ENCODE peak calls at places on chromosomes 6 and 20, in six cellular contexts. One of them, this sample, is unnamed.

GRCh38 chr6:25005010-25005409 is 69.2 kb upstream of the RIPOR2 start:
- DNase-seq in K562: no peak
- DNase-seq in GM12878: no peak
- DNase-seq in A549: no peak
- DNase-seq in HepG2: no peak
- DNase-seq in IMR-90: no peak
- DNase-seq in this sample: no peak

GRCh38 chr20:62816879-62817873 is at the start of gene COL9A3:
- DNase-seq in K562: no peak
- DNase-seq in A549: no peak
- DNase-seq in IMR-90: no peak
- DNase-seq in HepG2: peak
- DNase-seq in GM12878: no peak
- DNase-seq in this sample: no peak

GRCh38 chr6:150251566-150252186 is 108.8 kb downstream of the PPP1R14C start:
- DNase-seq in K562: no peak
- DNase-seq in GM12878: no peak
- DNase-seq in IMR-90: peak
- DNase-seq in A549: no peak
- DNase-seq in HepG2: no peak
- DNase-seq in this sample: no peak

GRCh38 chr20:8133816-8134451 is 1.9 kb downstream of the PLCB1 start:
- DNase-seq in IMR-90: no peak
- DNase-seq in HepG2: no peak
- DNase-seq in A549: no peak
- DNase-seq in K562: no peak
- DNase-seq in GM12878: no peak
- DNase-seq in this sample: no peak

GRCh38 chr20:46348231-46348803 is 40.0 kb upstream of the CDH22 start:
- DNase-seq in A549: no peak
- DNase-seq in IMR-90: peak
- DNase-seq in HepG2: no peak
- DNase-seq in GM12878: no peak
- DNase-seq in K562: peak
- DNase-seq in this sample: peak

GRCh38 chr20:50341880-50342637 is 151.4 kb downstream of the CEBPB start:
- DNase-seq in IMR-90: no peak
- DNase-seq in A549: no peak
- DNase-seq in GM12878: no peak
- DNase-seq in HepG2: no peak
- DNase-seq in K562: no peak
- DNase-seq in this sample: no peak

GRCh38 chr6:79375635-79376425 is 141.3 kb upstream of the HMGN3 start:
- DNase-seq in K562: no peak
- DNase-seq in IMR-90: no peak
- DNase-seq in GM12878: no peak
- DNase-seq in HepG2: no peak
- DNase-seq in A549: no peak
- DNase-seq in this sample: no peak

GRCh38 chr6:159646731-159647130 is 46.3 kb downstream of the SOD2 start:
- DNase-seq in GM12878: peak
- DNase-seq in K562: no peak
- DNase-seq in HepG2: no peak
- DNase-seq in A549: no peak
- DNase-seq in IMR-90: peak
- DNase-seq in this sample: no peak

GRCh38 chr6:147126618-147127022 is 77.6 kb upstream of the STXBP5 start:
- DNase-seq in A549: no peak
- DNase-seq in IMR-90: no peak
- DNase-seq in HepG2: no peak
- DNase-seq in GM12878: no peak
- DNase-seq in K562: peak
- DNase-seq in this sample: no peak

GRCh38 chr6:100246206-100246605 is 218.5 kb downstream of the SIM1 start:
- DNase-seq in IMR-90: no peak
- DNase-seq in A549: no peak
- DNase-seq in HepG2: no peak
- DNase-seq in GM12878: no peak
- DNase-seq in K562: no peak
- DNase-seq in this sample: no peak

GRCh38 chr6:142523485-142523884 is 221.7 kb downstream of the ADGRG6 start:
- DNase-seq in IMR-90: peak
- DNase-seq in GM12878: no peak
- DNase-seq in HepG2: no peak
- DNase-seq in K562: no peak
- DNase-seq in A549: no peak
- DNase-seq in this sample: no peak

GRCh38 chr6:40584741-40585140 is 2.4 kb downstream of the LRFN2 start:
- DNase-seq in GM12878: no peak
- DNase-seq in HepG2: no peak
- DNase-seq in K562: no peak
- DNase-seq in IMR-90: no peak
- DNase-seq in A549: no peak
- DNase-seq in this sample: no peak

GRCh38 chr6:79263366-79263765 is 28.9 kb upstream of the HMGN3 start:
- DNase-seq in A549: no peak
- DNase-seq in GM12878: no peak
- DNase-seq in K562: no peak
- DNase-seq in HepG2: no peak
- DNase-seq in IMR-90: no peak
- DNase-seq in this sample: no peak

DNA sequence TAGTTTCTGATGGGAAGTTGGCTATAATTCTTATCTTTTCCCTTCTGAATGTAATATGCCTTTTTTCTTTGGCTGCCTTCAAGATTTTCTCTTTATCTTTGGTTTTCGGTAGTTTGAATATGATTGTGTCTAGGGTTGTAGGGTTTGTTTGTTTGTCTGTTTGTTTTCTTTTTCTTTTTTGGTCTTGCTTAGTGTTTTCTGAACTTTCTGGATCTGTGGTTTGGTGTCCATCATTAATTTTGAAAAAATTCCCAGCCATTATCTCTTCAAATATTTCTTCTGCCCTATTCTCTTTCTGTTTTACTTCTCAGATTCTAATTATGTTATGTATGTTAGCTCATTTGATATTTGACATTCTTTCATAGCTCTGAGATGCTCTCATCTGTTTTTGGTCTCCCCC is 79.4 kb downstream of the CHMP4B start:
- DNase-seq in K562: no peak
- DNase-seq in HepG2: no peak
- DNase-seq in GM12878: no peak
- DNase-seq in A549: no peak
- DNase-seq in IMR-90: no peak
- DNase-seq in this sample: no peak
- TF ChIP-seq BHLHE40 in K562: no peak
- TF ChIP-seq BHLHE40 in HepG2: no peak
- TF ChIP-seq BHLHE40 in GM12878: no peak
- TF ChIP-seq BHLHE40 in A549: no peak
- TF ChIP-seq BHLHE40 in IMR-90: no peak
- TF ChIP-seq BHLHE40 in this sample: no peak

GRCh38 chr20:48640871-48641270 is 186.9 kb downstream of the PREX1 start:
- DNase-seq in HepG2: no peak
- DNase-seq in A549: no peak
- DNase-seq in K562: no peak
- DNase-seq in GM12878: no peak
- DNase-seq in IMR-90: no peak
- DNase-seq in this sample: no peak

GRCh38 chr20:48636301-48636700 is 191.5 kb downstream of the PREX1 start:
- DNase-seq in IMR-90: no peak
- DNase-seq in HepG2: no peak
- DNase-seq in K562: no peak
- DNase-seq in A549: no peak
- DNase-seq in GM12878: no peak
- DNase-seq in this sample: no peak

GRCh38 chr20:48637461-48637860 is 190.3 kb downstream of the PREX1 start:
- DNase-seq in HepG2: no peak
- DNase-seq in GM12878: no peak
- DNase-seq in K562: no peak
- DNase-seq in A549: no peak
- DNase-seq in IMR-90: no peak
- DNase-seq in this sample: no peak

GRCh38 chr20:48639899-48640298 is 187.9 kb downstream of the PREX1 start:
- DNase-seq in IMR-90: no peak
- DNase-seq in GM12878: no peak
- DNase-seq in HepG2: no peak
- DNase-seq in K562: no peak
- DNase-seq in A549: no peak
- DNase-seq in this sample: no peak

GRCh38 chr20:48638546-48638945 is 189.3 kb downstream of the PREX1 start:
- DNase-seq in GM12878: no peak
- DNase-seq in K562: peak
- DNase-seq in A549: no peak
- DNase-seq in HepG2: no peak
- DNase-seq in IMR-90: peak
- DNase-seq in this sample: no peak
- TF ChIP-seq BHLHE40 in GM12878: no peak
- TF ChIP-seq BHLHE40 in K562: no peak
- TF ChIP-seq BHLHE40 in A549: no peak
- TF ChIP-seq BHLHE40 in HepG2: no peak
- TF ChIP-seq BHLHE40 in IMR-90: no peak
- TF ChIP-seq BHLHE40 in this sample: no peak

DNA sequence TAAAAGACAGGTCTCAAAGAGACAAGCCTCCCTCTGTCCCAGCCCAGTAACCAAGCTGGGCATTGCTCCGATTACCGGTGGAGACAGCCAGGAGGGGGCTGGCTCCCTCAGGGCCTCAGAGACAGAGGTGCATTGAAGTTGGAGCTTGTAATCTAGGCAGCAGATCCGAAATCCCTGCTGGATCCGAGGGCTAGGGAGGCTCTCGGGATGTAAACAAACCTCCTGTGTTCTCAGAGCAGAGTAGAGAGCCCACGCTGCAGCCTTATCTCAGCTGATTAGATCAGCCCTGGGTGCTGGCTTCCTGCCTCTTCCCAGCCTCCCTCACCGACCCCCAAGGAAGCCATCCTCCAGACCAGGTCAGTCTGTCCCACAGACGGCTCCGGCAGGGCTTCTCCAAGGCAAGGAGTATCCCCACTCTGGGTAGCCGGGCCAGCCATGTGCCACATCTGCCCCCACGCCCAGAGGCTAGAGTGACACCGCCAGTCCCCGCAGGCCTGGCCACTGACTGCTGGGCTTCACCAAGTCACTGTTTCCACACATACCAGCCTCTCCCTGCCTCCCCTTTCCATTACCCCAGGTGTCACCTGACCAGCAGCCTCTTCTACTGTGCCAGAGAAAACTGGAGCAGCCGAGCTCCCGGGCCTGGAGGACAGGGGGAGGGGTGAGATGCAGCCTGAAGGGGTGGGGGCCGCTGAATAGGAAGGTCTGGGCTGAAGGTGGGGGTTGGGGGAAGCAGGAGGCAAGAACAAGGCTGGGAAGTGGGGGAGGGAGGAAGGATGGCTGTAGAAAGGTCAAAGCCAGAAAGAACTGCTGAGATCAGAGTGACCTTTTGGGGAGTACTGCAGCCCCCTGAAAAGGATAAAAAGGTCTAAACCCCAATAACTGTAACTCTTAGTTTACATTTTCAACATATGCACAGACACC is 6.0 kb downstream of the SDC4 start:
- DNase-seq in HepG2: peak
- DNase-seq in A549: no peak
- DNase-seq in GM12878: no peak
- DNase-seq in K562: peak
- DNase-seq in IMR-90: peak
- DNase-seq in this sample: peak
- TF ChIP-seq BHLHE40 in HepG2: peak
- TF ChIP-seq BHLHE40 in A549: no peak
- TF ChIP-seq BHLHE40 in GM12878: no peak
- TF ChIP-seq BHLHE40 in K562: no peak
- TF ChIP-seq BHLHE40 in IMR-90: no peak
- TF ChIP-seq BHLHE40 in this sample: no peak

DNA sequence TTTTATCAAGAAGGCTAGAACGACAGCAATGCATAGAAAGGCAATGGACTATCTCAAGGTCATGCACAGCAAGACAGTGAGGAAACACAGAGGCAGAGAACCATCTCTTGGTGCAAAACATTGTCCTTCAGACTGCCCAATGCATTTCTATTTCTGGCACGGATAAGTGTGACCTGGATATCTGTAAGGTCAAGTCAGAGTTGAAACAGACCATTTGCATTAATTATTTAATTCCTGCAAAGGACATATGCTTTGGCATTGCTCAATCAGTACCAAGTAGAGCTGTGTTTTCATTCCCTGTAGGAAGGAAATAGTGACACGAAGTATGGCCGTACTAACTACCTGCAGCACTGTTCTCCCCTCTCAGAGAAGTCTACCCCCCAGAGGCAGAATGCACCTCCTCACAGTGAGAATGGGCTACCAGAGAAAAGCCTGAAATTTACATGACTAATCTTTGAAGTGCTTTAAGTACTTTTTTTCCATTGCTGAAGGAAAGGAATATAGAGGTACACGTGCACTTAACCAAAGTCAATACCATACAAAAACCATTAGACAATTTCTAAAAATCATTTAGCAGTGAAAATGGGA is 32.1 kb upstream of the GSTA4 start:
- DNase-seq in HepG2: no peak
- DNase-seq in GM12878: no peak
- DNase-seq in A549: no peak
- DNase-seq in K562: no peak
- DNase-seq in IMR-90: no peak
- DNase-seq in this sample: no peak
- TF ChIP-seq BHLHE40 in HepG2: no peak
- TF ChIP-seq BHLHE40 in GM12878: no peak
- TF ChIP-seq BHLHE40 in A549: no peak
- TF ChIP-seq BHLHE40 in K562: no peak
- TF ChIP-seq BHLHE40 in IMR-90: no peak
- TF ChIP-seq BHLHE40 in this sample: no peak